ENCODE peak calls at places on chromosomes 16 and 17, in nine cellular contexts. B is left ventricle myocardium inferior; Q is OCI-LY7; V is substantia nigra; P is cardiac muscle cell; T is naive thymus-derived CD4-positive, alpha-beta T cell; M is adrenal gland; X is CD4-positive, CD25-positive, alpha-beta regulatory T cell; E is transverse colon. D is an unnamed sample.

GRCh38 chr17:13425390-13425789 is 176.3 kb downstream of the HS3ST3A1 start:
- DNase-seq in B (no peak), Q (no peak), V (no peak), P (no peak), T (no peak), M (no peak), X (no peak), E (no peak), D (no peak)

GRCh38 chr16:86335266-86336172 is 174.8 kb upstream of the FOXF1 start:
- DNase-seq in B (no peak), Q (no peak), V (no peak), P (no peak), T (no peak), M (no peak), X (no peak), E (no peak), D (no peak)

GRCh38 chr17:5325851-5326250 is 43.8 kb downstream of the RABEP1 start:
- DNase-seq in B (no peak), Q (no peak), V (no peak), P (no peak), T (no peak), M (no peak), X (no peak), E (no peak), D (no peak)

GRCh38 chr16:19672378-19672777 is 45.6 kb downstream of the KNOP1 start:
- DNase-seq in B (no peak), Q (no peak), V (no peak), P (no peak), T (no peak), M (no peak), X (no peak), E (no peak), D (no peak)

GRCh38 chr16:27190316-27190871 is 12.9 kb upstream of the KDM8 start:
- DNase-seq in B (no peak), Q (no peak), V (no peak), P (no peak), T (no peak), M (no peak), X (no peak), E (no peak), D (no peak)

GRCh38 chr17:18987230-18987610 is 17.3 kb downstream of the FAM83G start:
- DNase-seq in B (no peak), Q (no peak), V (no peak), P (no peak), T (no peak), M (no peak), X (no peak), E (no peak), D (no peak)

GRCh38 chr16:22262460-22262859 is 34.7 kb upstream of the POLR3E start:
- DNase-seq in B (no peak), Q (no peak), V (no peak), P (no peak), T (no peak), M (no peak), X (no peak), E (no peak), D (no peak)

GRCh38 chr16:56615353-56615752 is 7.0 kb downstream of the MT2A start:
- DNase-seq in B (no peak), Q (no peak), V (no peak), P (no peak), T (no peak), M (peak; percentile 40), X (no peak), E (no peak), D (no peak)

GRCh38 chr16:24701521-24701951 is 27.9 kb upstream of the TNRC6A start:
- DNase-seq in B (no peak), Q (no peak), V (no peak), P (no peak), T (no peak), M (peak; percentile 4), X (no peak), E (no peak), D (no peak)

GRCh38 chr16:83533193-83533592 is 274.6 kb upstream of the HSBP1 start:
- DNase-seq in B (no peak), Q (no peak), V (no peak), P (no peak), T (no peak), M (no peak), X (no peak), E (no peak), D (no peak)

GRCh38 chr16:66858740-66859396 is 14.7 kb downstream of the CA7 start:
- DNase-seq in B (peak; percentile 71), Q (no peak), V (no peak), P (no peak), T (no peak), M (peak; percentile 93), X (no peak), E (no peak), D (no peak)

GRCh38 chr17:5832886-5833285 is 237.3 kb upstream of the WSCD1 start:
- DNase-seq in B (no peak), Q (peak; percentile 43), V (no peak), P (no peak), T (no peak), M (no peak), X (no peak), E (no peak), D (no peak)

GRCh38 chr17:4827399-4827798 is 5.7 kb upstream of the MINK1 start:
- DNase-seq in B (no peak), Q (no peak), V (no peak), P (no peak), T (no peak), M (no peak), X (no peak), E (no peak), D (no peak)

GRCh38 chr17:42720996-42721583 is 23.8 kb downstream of the EZH1 start:
- DNase-seq in B (no peak), Q (peak; percentile 84), V (peak; percentile 8), P (peak; percentile 80), T (peak; percentile 61), M (peak; percentile 45), X (peak; percentile 17), E (no peak), D (peak; percentile 47)

GRCh38 chr16:55203570-55203969 is 120.4 kb upstream of the IRX6 start:
- DNase-seq in B (no peak), Q (no peak), V (no peak), P (no peak), T (no peak), M (no peak), X (no peak), E (no peak), D (no peak)

GRCh38 chr17:77319211-77320031 is 178.7 kb downstream of the SEC14L1 start:
- DNase-seq in B (peak; percentile 83), Q (peak; percentile 57), V (no peak), P (no peak), T (peak; percentile 66), M (peak; percentile 96), X (peak; percentile 23), E (peak; percentile 94), D (peak; percentile 10)

GRCh38 chr17:78419970-78420820 is 41.7 kb downstream of the PGS1 start:
- DNase-seq in B (peak; percentile 41), Q (no peak), V (no peak), P (no peak), T (no peak), M (no peak), X (no peak), E (no peak), D (no peak)

GRCh38 chr16:47774661-47775060 is 313.5 kb downstream of the PHKB start:
- DNase-seq in B (no peak), Q (no peak), V (no peak), P (no peak), T (no peak), M (no peak), X (no peak), E (peak; percentile 45), D (peak; percentile 14)

GRCh38 chr17:30840775-30841174 is 9.0 kb downstream of the ATAD5 start:
- DNase-seq in B (no peak), Q (no peak), V (no peak), P (no peak), T (no peak), M (no peak), X (no peak), E (no peak), D (no peak)
- H3K27ac ChIP-seq in B (no peak overlapping the region), Q (no peak overlapping the region), V (no peak overlapping the region), P (no peak overlapping the region), T (no peak overlapping the region), M (peak overlapping the region; percentile 34), X (no peak overlapping the region), E (no peak overlapping the region), D (no peak overlapping the region)

DNA sequence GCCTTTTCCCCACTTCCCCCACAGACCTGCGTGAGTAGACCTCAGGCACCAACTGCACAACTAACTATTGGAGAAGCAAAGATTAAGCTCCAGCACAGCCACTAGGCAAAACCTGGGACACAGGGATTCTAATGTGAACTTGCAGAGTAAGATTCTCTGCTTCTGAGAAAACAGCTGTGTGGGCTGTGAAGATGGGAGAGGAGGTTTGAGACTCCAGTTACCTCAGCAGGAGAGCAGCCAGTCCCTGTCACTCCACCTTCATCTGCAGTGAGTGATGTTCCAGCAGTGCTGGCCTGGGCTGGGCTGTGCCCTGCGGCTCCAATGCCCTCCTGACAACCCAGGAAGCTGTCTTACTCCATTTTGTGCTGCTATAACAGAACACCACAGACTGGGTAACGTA is 18.0 kb upstream of the ABAT start:
- DNase-seq in B (no peak), Q (no peak), V (no peak), P (no peak), T (no peak), M (no peak), X (no peak), E (no peak), D (no peak)
- H3K27ac ChIP-seq in B (no peak overlapping the region), Q (no peak overlapping the region), V (no peak overlapping the region), P (no peak overlapping the region), T (no peak overlapping the region), M (no peak overlapping the region), X (no peak overlapping the region), E (no peak overlapping the region), D (no peak overlapping the region)

DNA sequence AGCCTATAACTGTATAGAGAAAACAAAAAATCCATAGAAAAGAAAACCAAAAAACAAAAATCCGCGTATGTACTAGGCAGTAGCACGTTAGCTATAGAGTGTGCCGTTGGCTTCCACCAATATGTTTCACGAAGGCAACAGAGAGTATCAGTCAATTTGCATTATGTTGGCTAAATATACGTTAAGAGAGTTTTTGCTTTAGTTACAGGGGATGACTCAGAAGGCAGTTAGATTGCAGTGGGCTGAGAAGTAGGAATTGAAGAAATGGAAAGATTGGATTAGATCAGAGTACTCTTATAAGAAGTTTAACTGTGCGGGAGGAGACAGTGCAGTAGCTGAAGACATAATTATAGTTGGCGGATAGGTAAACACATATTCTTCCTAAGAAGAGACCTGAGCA is 911 bp upstream of the NACA2 start:
- DNase-seq in B (no peak), Q (no peak), V (no peak), P (no peak), T (no peak), M (no peak), X (no peak), E (no peak), D (no peak)
- H3K27ac ChIP-seq in B (no peak overlapping the region), Q (no peak overlapping the region), V (no peak overlapping the region), P (no peak overlapping the region), T (no peak overlapping the region), M (no peak overlapping the region), X (no peak overlapping the region), E (no peak overlapping the region), D (no peak overlapping the region)

GRCh38 chr16:10578474-10579316 is 1.7 kb downstream of the EMP2 start:
- DNase-seq in B (peak; percentile 49), Q (no peak), V (no peak), P (peak; percentile 28), T (no peak), M (no peak), X (no peak), E (peak; percentile 68), D (no peak)
- H3K27ac ChIP-seq in B (peak overlapping the region; percentile 99), Q (no peak overlapping the region), V (no peak overlapping the region), P (peak overlapping the region; percentile 90), T (no peak overlapping the region), M (peak overlapping the region; percentile 44), X (no peak overlapping the region), E (peak overlapping the region; percentile 99), D (no peak overlapping the region)

D was measured in WERI-Rb-1.